ENCODE peak calls at places on chromosomes 3 and 15, in nine cellular contexts. V is GM12878, F is endodermal cell, T is breast epithelium, Z is lung, N is tibial artery, K is A673, Y is lower lobe of right lung, C is stomach. S is an unnamed sample. For H3K4me1, the result is how much of the 10 kb centered on the place peaks cover.

GRCh38 chr3:13380991-13381390 is 39.1 kb downstream of the NUP210 start:
- DNase-seq in V (no peak), F (no peak), T (no peak), Z (no peak), N (no peak), K (no peak), Y (no peak), C (no peak), S (no peak)

GRCh38 chr3:40387895-40388254 is 891 bp downstream of the ENTPD3 start:
- DNase-seq in V (no peak), F (peak), T (no peak), Z (no peak), N (no peak), K (no peak), Y (no peak), C (no peak), S (no peak)

GRCh38 chr3:104873331-104873730 is 493.4 kb upstream of the ALCAM start:
- DNase-seq in V (no peak), F (no peak), T (no peak), Z (no peak), N (no peak), K (no peak), Y (no peak), C (no peak), S (no peak)

GRCh38 chr3:134059680-134060560 is 30.2 kb upstream of the SLCO2A1 start:
- DNase-seq in V (no peak), F (peak), T (no peak), Z (no peak), N (no peak), K (no peak), Y (no peak), C (no peak), S (no peak)

GRCh38 chr3:190361791-190362190 is 26.2 kb upstream of the CLDN16 start:
- DNase-seq in V (no peak), F (no peak), T (no peak), Z (no peak), N (no peak), K (no peak), Y (no peak), C (no peak), S (no peak)

GRCh38 chr3:157542711-157543485 is 39.7 kb upstream of the VEPH1 start:
- DNase-seq in V (no peak), F (peak), T (peak), Z (peak), N (peak), K (peak), Y (peak), C (peak), S (peak)

GRCh38 chr3:158738653-158739052 is 6.4 kb upstream of the RARRES1 start:
- DNase-seq in V (no peak), F (no peak), T (no peak), Z (no peak), N (no peak), K (no peak), Y (no peak), C (no peak), S (no peak)

GRCh38 chr15:69457304-69458280 is 5.0 kb downstream of the RPLP1 start:
- DNase-seq in V (no peak), F (peak), T (no peak), Z (no peak), N (no peak), K (no peak), Y (no peak), C (no peak), S (no peak)

GRCh38 chr3:179056326-179056725 is 15.3 kb downstream of the ZMAT3 start:
- DNase-seq in V (no peak), F (no peak), T (no peak), Z (no peak), N (no peak), K (no peak), Y (no peak), C (no peak), S (no peak)

GRCh38 chr3:196995646-196996355 is 27.2 kb upstream of the PIGZ start:
- DNase-seq in V (no peak), F (peak), T (no peak), Z (no peak), N (peak), K (no peak), Y (no peak), C (no peak), S (no peak)

GRCh38 chr3:154398084-154398967 is 31.7 kb downstream of the GPR149 start:
- DNase-seq in V (peak), F (no peak), T (no peak), Z (no peak), N (no peak), K (no peak), Y (no peak), C (no peak), S (no peak)

GRCh38 chr3:112582242-112582874 is 20.5 kb downstream of the SLC35A5 start:
- DNase-seq in V (no peak), F (peak), T (no peak), Z (no peak), N (no peak), K (peak), Y (no peak), C (no peak), S (peak)

GRCh38 chr3:67415504-67415903 is 238.9 kb downstream of the SUCLG2 start:
- DNase-seq in V (no peak), F (no peak), T (no peak), Z (no peak), N (no peak), K (no peak), Y (no peak), C (no peak), S (no peak)

GRCh38 chr3:56154297-56154696 is 314.0 kb downstream of the ERC2 start:
- DNase-seq in V (no peak), F (no peak), T (no peak), Z (no peak), N (no peak), K (no peak), Y (no peak), C (no peak), S (no peak)

GRCh38 chr15:84889991-84890669 is 5.7 kb downstream of the SLC28A1 start:
- DNase-seq in V (no peak), F (no peak), T (no peak), Z (no peak), N (no peak), K (no peak), Y (no peak), C (no peak), S (no peak)

GRCh38 chr15:51938286-51938685 is 33.3 kb downstream of the LEO1 start:
- DNase-seq in V (no peak), F (no peak), T (no peak), Z (no peak), N (no peak), K (no peak), Y (no peak), C (no peak), S (no peak)

GRCh38 chr3:29922990-29923746 is 642.3 kb downstream of the RBMS3 start:
- DNase-seq in V (no peak), F (no peak), T (no peak), Z (no peak), N (no peak), K (no peak), Y (no peak), C (no peak), S (no peak)

GRCh38 chr3:61666032-61666431 is 104.7 kb downstream of the PTPRG start:
- DNase-seq in V (no peak), F (no peak), T (no peak), Z (no peak), N (no peak), K (no peak), Y (no peak), C (no peak), S (no peak)

GRCh38 chr15:68204776-68205557 is at the start of gene CALML4:
- DNase-seq in V (no peak), F (no peak), T (peak), Z (peak), N (no peak), K (no peak), Y (peak), C (peak), S (peak)

GRCh38 chr3:171347017-171347979 is 112.9 kb downstream of the TNIK start:
- DNase-seq in V (peak), F (no peak), T (no peak), Z (peak), N (no peak), K (peak), Y (no peak), C (no peak), S (no peak)

GRCh38 chr3:171346582-171346981 is 113.6 kb downstream of the TNIK start:
- DNase-seq in V (no peak), F (no peak), T (no peak), Z (no peak), N (no peak), K (no peak), Y (no peak), C (no peak), S (no peak)

GRCh38 chr3:171349392-171349791 is 110.8 kb downstream of the TNIK start:
- DNase-seq in V (no peak), F (no peak), T (no peak), Z (no peak), N (no peak), K (peak), Y (no peak), C (no peak), S (no peak)

GRCh38 chr3:171346011-171346410 is 114.2 kb downstream of the TNIK start:
- DNase-seq in V (no peak), F (no peak), T (no peak), Z (no peak), N (no peak), K (no peak), Y (no peak), C (no peak), S (no peak)

DNA sequence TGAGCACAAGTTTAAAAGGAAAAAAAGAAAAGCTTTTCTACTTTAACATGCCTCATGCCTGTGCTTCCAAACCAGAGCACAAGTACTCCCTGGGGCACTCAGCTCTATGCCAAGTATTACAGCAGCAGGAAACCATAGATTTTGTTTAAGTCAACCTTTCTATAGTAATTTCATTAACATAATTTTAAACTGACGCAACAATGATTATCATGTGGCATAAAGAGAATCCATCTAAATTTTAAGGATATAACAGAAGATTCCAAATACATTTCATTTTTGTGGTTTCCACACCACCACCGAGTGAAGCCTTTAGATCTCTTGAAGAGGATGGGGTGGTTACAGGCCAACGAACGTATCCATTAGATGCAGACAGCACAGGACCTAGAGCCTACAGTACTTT is 112.1 kb downstream of the TNIK start:
- DNase-seq in V (no peak), F (no peak), T (no peak), Z (no peak), N (no peak), K (peak), Y (no peak), C (no peak), S (no peak)
- H3K4me3 ChIP-seq in V (peak), F (no peak), T (no peak), Z (no peak), N (no peak), K (no peak), Y (no peak), C (no peak), S (no peak)

GRCh38 chr15:77633134-77633912 is 611 bp upstream of the LINGO1 start:
- DNase-seq in V (no peak), F (peak), T (peak), Z (peak), N (peak), K (peak), Y (peak), C (peak), S (peak)

GRCh38 chr15:77630956-77631789 is 1.5 kb downstream of the LINGO1 start:
- DNase-seq in V (no peak), F (peak), T (no peak), Z (no peak), N (no peak), K (no peak), Y (no peak), C (no peak), S (peak)

GRCh38 chr15:77633913-77634265 is 1.2 kb upstream of the LINGO1 start:
- DNase-seq in V (no peak), F (peak), T (no peak), Z (no peak), N (no peak), K (no peak), Y (no peak), C (no peak), S (peak)

GRCh38 chr15:77631790-77632551 is 741 bp downstream of the LINGO1 start:
- DNase-seq in V (no peak), F (peak), T (no peak), Z (no peak), N (no peak), K (no peak), Y (no peak), C (no peak), S (peak)

DNA sequence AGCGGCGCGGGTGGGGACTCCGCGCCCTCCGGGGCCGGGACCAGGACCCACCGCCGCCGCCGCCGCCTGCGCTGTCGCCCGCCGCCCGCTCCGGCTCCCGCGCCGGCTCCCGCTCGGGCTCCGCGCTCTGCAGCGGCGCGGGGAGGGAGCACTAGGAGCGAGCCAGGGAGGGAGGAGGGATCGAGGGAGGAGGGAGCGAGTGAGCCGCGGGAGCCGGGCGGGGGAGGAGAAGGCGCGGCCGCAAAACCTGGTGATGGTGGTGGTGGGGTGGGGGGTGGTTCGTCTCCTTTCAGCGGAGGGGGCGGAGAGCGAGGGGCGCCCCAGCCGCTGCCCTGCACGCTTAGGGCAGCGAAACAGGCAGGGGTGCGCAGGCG is at the start of gene LINGO1:
- DNase-seq in V (no peak), F (peak), T (no peak), Z (no peak), N (no peak), K (peak), Y (no peak), C (no peak), S (peak)
- H3K4me1 ChIP-seq in V (under half), F (under half), T (under half), Z (under half), N (under half), K (under half), Y (under half), C (under half), S (under half)

GRCh38 chr3:147411235-147411607 is 2.1 kb downstream of the ZIC1 start:
- DNase-seq in V (no peak), F (peak), T (no peak), Z (peak), N (no peak), K (peak), Y (no peak), C (no peak), S (peak)

GRCh38 chr3:147411777-147412176 is 2.6 kb downstream of the ZIC1 start:
- DNase-seq in V (no peak), F (peak), T (no peak), Z (no peak), N (no peak), K (no peak), Y (no peak), C (no peak), S (no peak)

GRCh38 chr3:147409143-147410121 is at the start of gene ZIC1:
- DNase-seq in V (no peak), F (peak), T (no peak), Z (no peak), N (no peak), K (no peak), Y (no peak), C (no peak), S (no peak)

GRCh38 chr3:147410126-147410517 is 957 bp downstream of the ZIC1 start:
- DNase-seq in V (no peak), F (peak), T (no peak), Z (no peak), N (no peak), K (no peak), Y (no peak), C (no peak), S (no peak)

GRCh38 chr3:147410518-147411234 is 1.5 kb downstream of the ZIC1 start:
- DNase-seq in V (no peak), F (peak), T (no peak), Z (peak), N (no peak), K (peak), Y (no peak), C (no peak), S (no peak)
- H3K4me3 ChIP-seq in V (no peak), F (peak), T (peak), Z (no peak), N (peak), K (peak), Y (peak), C (peak), S (no peak)

GRCh38 chr3:187186801-187187421 is 10.4 kb upstream of the RTP1 start:
- DNase-seq in V (no peak), F (peak), T (peak), Z (peak), N (peak), K (no peak), Y (peak), C (peak), S (no peak)

GRCh38 chr3:187183903-187184302 is 13.4 kb upstream of the RTP1 start:
- DNase-seq in V (no peak), F (no peak), T (no peak), Z (no peak), N (no peak), K (peak), Y (no peak), C (no peak), S (no peak)

GRCh38 chr3:187188931-187189330 is 8.4 kb upstream of the RTP1 start:
- DNase-seq in V (no peak), F (no peak), T (no peak), Z (no peak), N (no peak), K (no peak), Y (no peak), C (no peak), S (no peak)

GRCh38 chr3:187185759-187186158 is 11.5 kb upstream of the RTP1 start:
- DNase-seq in V (no peak), F (peak), T (no peak), Z (no peak), N (no peak), K (no peak), Y (no peak), C (no peak), S (no peak)

GRCh38 chr3:187186375-187186774 is 10.9 kb upstream of the RTP1 start:
- DNase-seq in V (no peak), F (no peak), T (no peak), Z (no peak), N (no peak), K (no peak), Y (no peak), C (no peak), S (no peak)
- H3K4me1 ChIP-seq in V (under half), F (under half), T (under half), Z (under half), N (under half), K (under half), Y (under half), C (under half), S (under half)

DNA sequence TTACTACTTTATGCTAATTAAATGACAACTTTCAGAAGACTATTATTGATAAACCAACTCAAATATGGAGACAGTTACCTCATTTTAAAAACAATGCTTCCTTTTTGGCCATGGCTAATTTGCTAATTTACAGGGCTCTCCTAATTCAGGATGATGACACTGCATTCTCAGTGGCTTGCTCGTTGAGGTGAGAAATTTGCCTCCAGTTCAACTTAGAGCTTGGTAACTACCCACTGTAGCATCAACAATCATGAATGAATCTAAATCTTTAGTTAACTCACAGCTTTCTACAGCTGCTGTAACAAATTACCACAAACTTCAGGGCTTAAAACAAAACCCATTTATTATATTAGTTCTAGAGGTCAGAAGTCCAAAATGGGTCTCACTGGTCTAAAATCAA is 14.0 kb downstream of the PBRM1 start:
- DNase-seq in V (no peak), F (no peak), T (no peak), Z (no peak), N (no peak), K (no peak), Y (no peak), C (no peak), S (no peak)
- H3K4me3 ChIP-seq in V (peak), F (no peak), T (no peak), Z (no peak), N (no peak), K (no peak), Y (no peak), C (no peak), S (no peak)

GRCh38 chr15:100918034-100918689 is 995 bp upstream of the LRRK1 start:
- DNase-seq in V (no peak), F (peak), T (peak), Z (peak), N (peak), K (peak), Y (peak), C (peak), S (peak)
- H3K4me1 ChIP-seq in V (under half), F (under half), T (under half), Z (under half), N (under half), K (under half), Y (under half), C (under half), S (under half)

GRCh38 chr3:169968224-169968623 is 1.6 kb downstream of the SEC62 start:
- DNase-seq in V (no peak), F (no peak), T (no peak), Z (no peak), N (no peak), K (no peak), Y (no peak), C (no peak), S (no peak)
- H3K4me3 ChIP-seq in V (peak), F (peak), T (peak), Z (no peak), N (peak), K (peak), Y (peak), C (peak), S (no peak)

GRCh38 chr15:73599934-73600333 is 33.3 kb downstream of the NPTN start:
- DNase-seq in V (no peak), F (no peak), T (no peak), Z (no peak), N (no peak), K (no peak), Y (no peak), C (no peak), S (no peak)

GRCh38 chr15:73598540-73599195 is 34.5 kb downstream of the NPTN start:
- DNase-seq in V (no peak), F (no peak), T (no peak), Z (no peak), N (no peak), K (peak), Y (no peak), C (no peak), S (no peak)

GRCh38 chr15:73601449-73602425 is 31.5 kb downstream of the NPTN start:
- DNase-seq in V (no peak), F (no peak), T (peak), Z (peak), N (no peak), K (peak), Y (no peak), C (no peak), S (peak)

GRCh38 chr15:73602444-73602843 is 30.7 kb downstream of the NPTN start:
- DNase-seq in V (no peak), F (no peak), T (no peak), Z (no peak), N (no peak), K (peak), Y (no peak), C (no peak), S (no peak)

GRCh38 chr15:73600413-73601050 is 32.7 kb downstream of the NPTN start:
- DNase-seq in V (no peak), F (no peak), T (no peak), Z (no peak), N (no peak), K (no peak), Y (no peak), C (no peak), S (no peak)
- H3K4me1 ChIP-seq in V (under half), F (under half), T (under half), Z (under half), N (half or more), K (half or more), Y (half or more), C (half or more), S (half or more)

GRCh38 chr3:32817195-32817560 is 619 bp upstream of the TRIM71 start:
- DNase-seq in V (no peak), F (peak), T (no peak), Z (no peak), N (no peak), K (no peak), Y (no peak), C (no peak), S (no peak)
- H3K4me3 ChIP-seq in V (no peak), F (peak), T (peak), Z (peak), N (peak), K (peak), Y (peak), C (peak), S (no peak)

S was measured in body of pancreas.